ENCODE peak calls at places on chromosomes 5 and 9, in ten cellular contexts. D is uterus, F is transverse colon, B is mammary epithelial cell, T is HFFc6, A is H1, X is PC-3, R is H9, O is left ventricle myocardium inferior, Z is esophagus muscularis mucosa. Q is an unnamed sample.

GRCh38 chr5:147911427-147911826 is 5.1 kb upstream of the C5orf46 start:
- DNase-seq in R (no peak), A (no peak), B (no peak), O (peak), F (peak), T (no peak), Z (no peak), D (no peak), X (no peak), Q (no peak)

GRCh38 chr5:134545070-134545868 is 19.8 kb downstream of the JADE2 start:
- DNase-seq in F (peak), A (no peak), T (no peak), Z (no peak), O (peak), R (no peak), D (peak), X (no peak), B (no peak), Q (no peak)

GRCh38 chr9:92669527-92669889 is 423 bp downstream of the IPPK start:
- DNase-seq in A (peak), D (no peak), O (no peak), X (no peak), B (no peak), R (no peak), Z (no peak), F (peak), T (no peak), Q (peak)

GRCh38 chr9:110890416-110890815 is 147.9 kb downstream of the LPAR1 start:
- DNase-seq in O (no peak), Z (no peak), X (no peak), A (no peak), D (no peak), F (no peak), T (no peak), B (no peak), R (no peak), Q (no peak)

GRCh38 chr5:12911156-12911555 is 1006.9 kb upstream of the CTNND2 start:
- DNase-seq in F (no peak), A (no peak), B (no peak), Z (no peak), R (no peak), O (no peak), X (no peak), T (no peak), D (no peak), Q (no peak)

GRCh38 chr9:134307223-134307600 is 19.0 kb upstream of the RXRA start:
- DNase-seq in B (no peak), A (no peak), R (no peak), X (no peak), T (no peak), Z (no peak), D (no peak), O (peak), F (no peak), Q (no peak)

GRCh38 chr9:126661521-126662251 is 48.0 kb downstream of the LMX1B start:
- DNase-seq in R (peak), F (no peak), A (peak), D (no peak), O (no peak), B (peak), T (no peak), X (peak), Z (no peak), Q (peak)

GRCh38 chr5:56159521-56159947 is 73.6 kb downstream of the ANKRD55 start:
- DNase-seq in T (no peak), B (no peak), F (no peak), X (no peak), Z (peak), O (no peak), D (no peak), A (no peak), R (no peak), Q (no peak)

GRCh38 chr9:2824564-2824963 is 19.3 kb downstream of the PUM3 start:
- DNase-seq in F (no peak), B (no peak), T (no peak), X (no peak), D (no peak), A (peak), O (no peak), R (peak), Z (no peak), Q (no peak)
- TF ChIP-seq CTCF in F (no peak), B (peak), T (peak), X (no peak), D (no peak), A (peak), O (peak), R (peak), Z (no peak), Q (no peak)

DNA sequence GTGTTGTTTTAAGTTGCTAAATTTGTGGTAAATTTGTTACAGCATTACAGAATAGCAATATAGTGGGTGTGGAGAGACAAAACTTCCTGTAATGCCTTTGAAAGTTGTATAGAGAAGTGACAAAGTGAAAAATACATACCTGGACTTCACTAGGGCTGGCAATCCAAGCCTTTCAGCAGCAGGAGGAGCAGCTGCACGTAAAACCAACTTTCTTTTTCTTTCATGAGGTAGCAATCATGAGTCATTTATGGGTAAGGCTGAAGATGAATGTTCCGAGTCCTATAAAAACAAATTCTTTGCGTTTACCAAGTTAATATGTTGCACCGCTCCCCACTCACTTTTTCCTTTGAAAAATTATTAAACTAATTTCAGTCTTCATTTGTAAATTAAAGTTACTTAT is 1138.2 kb downstream of the TAF11L14 start:
- DNase-seq in Z (no peak), O (no peak), F (no peak), X (peak), T (no peak), R (no peak), A (no peak), D (no peak), B (peak), Q (peak)
- TF ChIP-seq CTCF in Z (no peak), O (no peak), F (no peak), X (peak), T (no peak), R (peak), A (peak), D (no peak), B (peak), Q (no peak)

GRCh38 chr9:14153310-14153720 is 160.6 kb downstream of the NFIB start:
- DNase-seq in Z (no peak), R (no peak), X (no peak), A (no peak), B (no peak), T (no peak), D (no peak), O (no peak), F (no peak), Q (no peak)
- TF ChIP-seq CTCF in Z (no peak), R (no peak), X (no peak), A (no peak), B (no peak), T (no peak), D (no peak), O (no peak), F (no peak), Q (no peak)

GRCh38 chr5:124289641-124290201 is 456.7 kb downstream of the ZNF608 start:
- DNase-seq in A (peak), O (no peak), T (no peak), Z (peak), F (peak), B (peak), X (no peak), D (peak), R (peak), Q (no peak)
- TF ChIP-seq CTCF in A (peak), O (peak), T (no peak), Z (no peak), F (no peak), B (no peak), X (no peak), D (no peak), R (peak), Q (no peak)

GRCh38 chr9:34139477-34140146 is 13.1 kb upstream of the DCAF12 start:
- DNase-seq in A (no peak), B (peak), T (peak), R (no peak), O (peak), F (peak), Z (no peak), X (peak), D (no peak), Q (peak)
- TF ChIP-seq CTCF in A (peak), B (peak), T (peak), R (peak), O (peak), F (no peak), Z (no peak), X (peak), D (no peak), Q (no peak)

GRCh38 chr5:171205375-171205774 is 103.7 kb upstream of the TLX3 start:
- DNase-seq in X (no peak), Z (no peak), O (no peak), D (no peak), F (no peak), A (no peak), R (no peak), T (no peak), B (no peak), Q (no peak)

GRCh38 chr5:171201285-171201684 is 107.8 kb upstream of the TLX3 start:
- DNase-seq in O (no peak), F (no peak), A (no peak), B (no peak), X (no peak), Z (no peak), D (no peak), T (no peak), R (no peak), Q (no peak)
- TF ChIP-seq CTCF in O (no peak), F (no peak), A (no peak), B (no peak), X (no peak), Z (no peak), D (no peak), T (no peak), R (no peak), Q (no peak)

GRCh38 chr5:83895860-83896259 is 175.2 kb upstream of the HAPLN1 start:
- DNase-seq in X (no peak), T (no peak), A (no peak), O (no peak), R (no peak), F (no peak), B (peak), D (no peak), Z (no peak), Q (no peak)
- TF ChIP-seq CTCF in X (no peak), T (no peak), A (no peak), O (no peak), R (no peak), F (no peak), B (no peak), D (no peak), Z (no peak), Q (no peak)

GRCh38 chr5:30040483-30041116 is 1152.9 kb upstream of the CDH6 start:
- DNase-seq in O (no peak), R (peak), A (peak), Z (no peak), B (no peak), F (no peak), D (no peak), T (peak), X (peak), Q (peak)
- TF ChIP-seq CTCF in O (peak), R (peak), A (peak), Z (peak), B (peak), F (peak), D (peak), T (peak), X (peak), Q (peak)

GRCh38 chr5:126499742-126500396 is 76.7 kb downstream of the GRAMD2B start:
- DNase-seq in R (peak), A (peak), B (no peak), F (no peak), T (no peak), X (peak), D (no peak), Z (no peak), O (no peak), Q (peak)
- TF ChIP-seq CTCF in R (peak), A (peak), B (peak), F (peak), T (peak), X (peak), D (no peak), Z (peak), O (peak), Q (peak)